ENCODE peak calls at places on chromosomes 4 and X, in six cellular contexts. One of them, this sample, is unnamed.

GRCh38 chr4:26751004-26751403 is 109.6 kb upstream of the STIM2 start:
- DNase-seq in PC-3: peak
- DNase-seq in HCT116: no peak
- DNase-seq in fibroblast of lung: no peak
- DNase-seq in IMR-90: no peak
- DNase-seq in HepG2: peak
- DNase-seq in this sample: no peak

GRCh38 chr4:186651624-186652023 is 72.0 kb downstream of the FAT1 start:
- DNase-seq in HCT116: no peak
- DNase-seq in fibroblast of lung: peak
- DNase-seq in IMR-90: no peak
- DNase-seq in PC-3: no peak
- DNase-seq in HepG2: no peak
- DNase-seq in this sample: no peak

GRCh38 chr4:96347582-96347981 is 507.7 kb downstream of the PDHA2 start:
- DNase-seq in fibroblast of lung: peak
- DNase-seq in HCT116: no peak
- DNase-seq in PC-3: no peak
- DNase-seq in IMR-90: no peak
- DNase-seq in HepG2: no peak
- DNase-seq in this sample: no peak

GRCh38 chr4:3387943-3388348 is 53.8 kb upstream of the HGFAC start:
- DNase-seq in PC-3: peak
- DNase-seq in HCT116: no peak
- DNase-seq in IMR-90: peak
- DNase-seq in HepG2: no peak
- DNase-seq in fibroblast of lung: peak
- DNase-seq in this sample: peak

GRCh38 chrX:17078031-17078730 is 131.7 kb downstream of the REPS2 start:
- DNase-seq in fibroblast of lung: peak
- DNase-seq in HCT116: no peak
- DNase-seq in HepG2: no peak
- DNase-seq in IMR-90: peak
- DNase-seq in PC-3: peak
- DNase-seq in this sample: peak

GRCh38 chr4:48909697-48910096 is 3.1 kb upstream of the OCIAD2 start:
- DNase-seq in HepG2: no peak
- DNase-seq in fibroblast of lung: peak
- DNase-seq in HCT116: peak
- DNase-seq in PC-3: peak
- DNase-seq in IMR-90: peak
- DNase-seq in this sample: peak

GRCh38 chr4:186067757-186068385 is 1.1 kb upstream of the TLR3 start:
- DNase-seq in IMR-90: peak
- DNase-seq in PC-3: peak
- DNase-seq in HCT116: peak
- DNase-seq in HepG2: peak
- DNase-seq in fibroblast of lung: peak
- DNase-seq in this sample: peak

GRCh38 chrX:41339148-41339547 is 5.2 kb downstream of the DDX3X start:
- DNase-seq in fibroblast of lung: no peak
- DNase-seq in HCT116: no peak
- DNase-seq in IMR-90: no peak
- DNase-seq in PC-3: no peak
- DNase-seq in HepG2: no peak
- DNase-seq in this sample: no peak

GRCh38 chr4:100348472-100348871 is 158.2 kb upstream of the DDIT4L start:
- DNase-seq in HCT116: peak
- DNase-seq in fibroblast of lung: peak
- DNase-seq in IMR-90: peak
- DNase-seq in HepG2: peak
- DNase-seq in PC-3: peak
- DNase-seq in this sample: no peak

GRCh38 chrX:115393271-115393670 is 103.8 kb downstream of the LUZP4 start:
- DNase-seq in PC-3: peak
- DNase-seq in IMR-90: peak
- DNase-seq in HepG2: peak
- DNase-seq in fibroblast of lung: peak
- DNase-seq in HCT116: no peak
- DNase-seq in this sample: no peak

GRCh38 chrX:3659761-3660160 is 53.7 kb downstream of the PRKX start:
- DNase-seq in HCT116: no peak
- DNase-seq in fibroblast of lung: peak
- DNase-seq in HepG2: no peak
- DNase-seq in IMR-90: peak
- DNase-seq in PC-3: no peak
- DNase-seq in this sample: peak

GRCh38 chr4:39621582-39621981 is 17.1 kb downstream of the SMIM14 start:
- DNase-seq in IMR-90: peak
- DNase-seq in HCT116: peak
- DNase-seq in HepG2: peak
- DNase-seq in PC-3: peak
- DNase-seq in fibroblast of lung: peak
- DNase-seq in this sample: peak

GRCh38 chr4:1517592-1518411 is 111.6 kb upstream of the NKX1-1 start:
- DNase-seq in HepG2: no peak
- DNase-seq in fibroblast of lung: no peak
- DNase-seq in PC-3: no peak
- DNase-seq in HCT116: no peak
- DNase-seq in IMR-90: no peak
- DNase-seq in this sample: no peak

GRCh38 chr4:113436360-113436759 is 325.2 kb downstream of the CAMK2D start:
- DNase-seq in fibroblast of lung: peak
- DNase-seq in PC-3: no peak
- DNase-seq in IMR-90: peak
- DNase-seq in HepG2: no peak
- DNase-seq in HCT116: no peak
- DNase-seq in this sample: no peak

GRCh38 chrX:147958316-147958715 is 22.8 kb upstream of the FMR1NB start:
- DNase-seq in HepG2: no peak
- DNase-seq in HCT116: no peak
- DNase-seq in PC-3: peak
- DNase-seq in fibroblast of lung: peak
- DNase-seq in IMR-90: peak
- DNase-seq in this sample: no peak

GRCh38 chrX:15678339-15678738 is 13.7 kb upstream of the CLTRN start:
- DNase-seq in PC-3: no peak
- DNase-seq in HepG2: no peak
- DNase-seq in fibroblast of lung: no peak
- DNase-seq in HCT116: no peak
- DNase-seq in IMR-90: no peak
- DNase-seq in this sample: no peak

GRCh38 chrX:135596495-135596894 is 76.0 kb downstream of the INTS6L start:
- DNase-seq in fibroblast of lung: peak
- DNase-seq in HCT116: peak
- DNase-seq in IMR-90: peak
- DNase-seq in PC-3: peak
- DNase-seq in HepG2: peak
- DNase-seq in this sample: peak

GRCh38 chr4:123631699-123632098 is 235.1 kb downstream of the SPRY1 start:
- DNase-seq in IMR-90: peak
- DNase-seq in PC-3: peak
- DNase-seq in HCT116: no peak
- DNase-seq in fibroblast of lung: peak
- DNase-seq in HepG2: no peak
- DNase-seq in this sample: no peak

GRCh38 chrX:80578518-80579105 is 158.4 kb downstream of the TENT5D start:
- DNase-seq in HepG2: peak
- DNase-seq in PC-3: peak
- DNase-seq in HCT116: peak
- DNase-seq in IMR-90: peak
- DNase-seq in fibroblast of lung: peak
- DNase-seq in this sample: peak

GRCh38 chr4:164210377-164210776 is 543.6 kb upstream of the SMIM31 start:
- DNase-seq in PC-3: peak
- DNase-seq in IMR-90: peak
- DNase-seq in fibroblast of lung: peak
- DNase-seq in HepG2: no peak
- DNase-seq in HCT116: no peak
- DNase-seq in this sample: no peak

GRCh38 chr4:84151574-84151973 is 347.5 kb downstream of the NKX6-1 start:
- DNase-seq in fibroblast of lung: no peak
- DNase-seq in HepG2: no peak
- DNase-seq in IMR-90: no peak
- DNase-seq in HCT116: peak
- DNase-seq in PC-3: peak
- DNase-seq in this sample: no peak

GRCh38 chr4:64158648-64159326 is 250.5 kb downstream of the TECRL start:
- DNase-seq in PC-3: peak
- DNase-seq in HCT116: peak
- DNase-seq in fibroblast of lung: peak
- DNase-seq in HepG2: peak
- DNase-seq in IMR-90: peak
- DNase-seq in this sample: peak

GRCh38 chr4:106854970-106855369 is 181.1 kb downstream of the DKK2 start:
- DNase-seq in IMR-90: no peak
- DNase-seq in HCT116: no peak
- DNase-seq in PC-3: no peak
- DNase-seq in HepG2: no peak
- DNase-seq in fibroblast of lung: no peak
- DNase-seq in this sample: no peak

GRCh38 chr4:183345261-183345660 is 23.0 kb upstream of the CLDN24 start:
- DNase-seq in fibroblast of lung: no peak
- DNase-seq in PC-3: no peak
- DNase-seq in IMR-90: no peak
- DNase-seq in HCT116: no peak
- DNase-seq in HepG2: no peak
- DNase-seq in this sample: peak

GRCh38 chr4:133151681-133152329 is 2.7 kb downstream of the PCDH10 start:
- DNase-seq in HCT116: no peak
- DNase-seq in fibroblast of lung: peak
- DNase-seq in PC-3: no peak
- DNase-seq in IMR-90: no peak
- DNase-seq in HepG2: no peak
- DNase-seq in this sample: peak
- H3K9ac ChIP-seq in HCT116: no peak
- H3K9ac ChIP-seq in fibroblast of lung: no peak
- H3K9ac ChIP-seq in PC-3: no peak
- H3K9ac ChIP-seq in IMR-90: no peak
- H3K9ac ChIP-seq in HepG2: no peak
- H3K9ac ChIP-seq in this sample: peak

GRCh38 chr4:76990288-76991080 is 40.9 kb downstream of the SEPTIN11 start:
- DNase-seq in fibroblast of lung: peak
- DNase-seq in HCT116: no peak
- DNase-seq in PC-3: no peak
- DNase-seq in HepG2: no peak
- DNase-seq in IMR-90: peak
- DNase-seq in this sample: peak
- H3K9ac ChIP-seq in fibroblast of lung: no peak
- H3K9ac ChIP-seq in HCT116: no peak
- H3K9ac ChIP-seq in PC-3: no peak
- H3K9ac ChIP-seq in HepG2: no peak
- H3K9ac ChIP-seq in IMR-90: peak
- H3K9ac ChIP-seq in this sample: no peak

DNA sequence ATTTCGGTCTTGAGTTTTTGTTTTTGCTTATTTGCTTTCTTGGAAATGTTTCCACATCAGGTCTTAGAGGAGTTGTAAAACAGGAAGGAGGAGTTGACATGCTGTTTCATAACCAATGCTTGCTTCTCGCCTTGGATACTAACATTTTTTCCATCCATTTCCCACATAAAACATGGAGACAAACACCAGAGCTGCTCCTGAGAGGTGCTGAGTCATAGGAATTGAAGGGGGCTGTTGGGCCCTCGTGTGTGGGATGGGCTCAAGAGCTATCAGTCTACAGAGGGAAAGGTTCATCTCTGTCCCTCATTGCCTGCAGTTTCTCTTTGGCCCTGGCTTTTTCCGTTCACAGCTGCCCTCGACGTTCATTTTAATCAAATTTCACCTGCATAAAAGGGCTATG is 29.9 kb downstream of the TBL1X start:
- DNase-seq in HepG2: no peak
- DNase-seq in HCT116: no peak
- DNase-seq in PC-3: no peak
- DNase-seq in fibroblast of lung: peak
- DNase-seq in IMR-90: peak
- DNase-seq in this sample: peak
- H3K9ac ChIP-seq in HepG2: no peak
- H3K9ac ChIP-seq in HCT116: no peak
- H3K9ac ChIP-seq in PC-3: no peak
- H3K9ac ChIP-seq in fibroblast of lung: no peak
- H3K9ac ChIP-seq in IMR-90: no peak
- H3K9ac ChIP-seq in this sample: no peak

GRCh38 chrX:119880076-119880475 is 8.4 kb downstream of the NDUFA1 start:
- DNase-seq in fibroblast of lung: no peak
- DNase-seq in HepG2: no peak
- DNase-seq in HCT116: no peak
- DNase-seq in IMR-90: no peak
- DNase-seq in PC-3: no peak
- DNase-seq in this sample: no peak

GRCh38 chrX:119880552-119881437 is 9.2 kb downstream of the NDUFA1 start:
- DNase-seq in HepG2: peak
- DNase-seq in HCT116: peak
- DNase-seq in fibroblast of lung: peak
- DNase-seq in PC-3: peak
- DNase-seq in IMR-90: peak
- DNase-seq in this sample: peak

GRCh38 chrX:119887721-119888425 is 7.8 kb upstream of the AKAP14 start:
- DNase-seq in fibroblast of lung: peak
- DNase-seq in IMR-90: peak
- DNase-seq in HepG2: peak
- DNase-seq in HCT116: peak
- DNase-seq in PC-3: peak
- DNase-seq in this sample: peak

DNA sequence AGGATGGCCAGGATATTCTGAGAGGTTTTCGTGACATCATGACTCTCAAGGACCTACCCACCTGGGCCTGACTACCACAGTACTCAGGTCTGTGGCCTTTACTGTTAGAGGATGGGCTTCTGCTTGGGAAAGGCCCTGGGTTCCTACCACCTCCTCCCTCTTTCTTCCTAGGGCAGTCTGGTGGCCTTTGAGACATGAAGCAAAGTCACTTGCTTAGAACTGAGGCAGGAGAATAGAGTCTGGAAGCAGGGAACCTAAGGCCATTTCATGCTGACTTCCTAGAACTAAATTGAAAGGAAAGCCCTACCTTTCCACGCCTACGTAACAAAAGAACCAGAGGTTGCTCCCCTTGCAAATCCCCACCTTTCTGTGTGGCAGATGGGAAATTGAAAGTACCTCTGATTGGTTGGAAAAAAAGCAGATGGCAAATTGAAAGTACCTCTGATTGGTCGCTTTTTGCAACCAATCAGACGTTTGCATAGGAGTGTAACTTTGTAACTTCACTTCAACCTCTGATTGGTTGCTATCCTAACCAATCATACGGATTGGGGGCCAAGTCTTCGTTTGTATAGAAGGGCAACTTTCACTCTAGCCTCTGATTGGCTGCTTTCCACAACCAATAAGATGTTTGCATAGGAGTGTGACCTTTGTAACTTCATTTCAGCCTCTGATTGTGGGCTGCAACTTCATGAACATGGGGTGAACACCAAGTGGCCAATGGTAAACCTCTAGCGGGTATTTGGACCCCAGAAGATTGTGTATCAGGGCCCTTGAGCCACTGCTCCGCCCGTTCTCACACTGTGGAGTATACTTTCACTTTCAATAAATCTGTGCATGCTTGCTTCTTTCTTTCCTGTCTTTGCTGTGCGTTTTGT is 9.9 kb upstream of the AKAP14 start:
- DNase-seq in IMR-90: peak
- DNase-seq in HepG2: peak
- DNase-seq in PC-3: peak
- DNase-seq in HCT116: no peak
- DNase-seq in fibroblast of lung: no peak
- DNase-seq in this sample: peak
- H3K9ac ChIP-seq in IMR-90: no peak
- H3K9ac ChIP-seq in HepG2: peak
- H3K9ac ChIP-seq in PC-3: no peak
- H3K9ac ChIP-seq in HCT116: no peak
- H3K9ac ChIP-seq in fibroblast of lung: no peak
- H3K9ac ChIP-seq in this sample: no peak

This sample was measured in mesendoderm.